ENCODE peak calls at places on chromosomes 3 and 15, in nine cellular contexts. J, V, B, P, S, Y, G, Q and H are unnamed samples.

GRCh38 chr3:81492048-81492447 is 269.4 kb downstream of the GBE1 start:
- DNase-seq in J (no peak), V (no peak), B (no peak), P (no peak), S (no peak), Y (no peak), G (no peak), Q (no peak), H (no peak)

GRCh38 chr3:88986834-88987233 is 120.6 kb upstream of the EPHA3 start:
- DNase-seq in J (peak), V (no peak), B (no peak), P (no peak), S (no peak), Y (no peak), G (no peak), Q (no peak), H (no peak)

GRCh38 chr3:195770081-195770840 is 41.5 kb downstream of the MUC4 start:
- DNase-seq in J (no peak), V (no peak), B (no peak), P (no peak), S (no peak), Y (no peak), G (no peak), Q (no peak), H (no peak)

GRCh38 chr3:147616998-147617619 is 207.9 kb downstream of the ZIC1 start:
- DNase-seq in J (no peak), V (no peak), B (no peak), P (no peak), S (no peak), Y (peak), G (peak), Q (no peak), H (peak)

GRCh38 chr3:184540777-184541681 is 20.6 kb upstream of the EPHB3 start:
- DNase-seq in J (peak), V (peak), B (peak), P (peak), S (no peak), Y (peak), G (peak), Q (peak), H (peak)

GRCh38 chr3:67018105-67018788 is 20.1 kb downstream of the KBTBD8 start:
- DNase-seq in J (peak), V (peak), B (peak), P (no peak), S (peak), Y (peak), G (peak), Q (no peak), H (no peak)

GRCh38 chr3:142802891-142803290 is 79.1 kb downstream of the TRPC1 start:
- DNase-seq in J (no peak), V (no peak), B (no peak), P (no peak), S (no peak), Y (no peak), G (no peak), Q (no peak), H (no peak)

GRCh38 chr15:85542895-85543331 is 162.5 kb downstream of the AKAP13 start:
- DNase-seq in J (no peak), V (no peak), B (peak), P (no peak), S (no peak), Y (no peak), G (peak), Q (no peak), H (no peak)

GRCh38 chr3:48504051-48504946 is at the start of gene SHISA5:
- DNase-seq in J (peak), V (peak), B (peak), P (no peak), S (peak), Y (no peak), G (no peak), Q (no peak), H (peak)

GRCh38 chr15:83472151-83472550 is 25.0 kb downstream of the SH3GL3 start:
- DNase-seq in J (no peak), V (no peak), B (no peak), P (no peak), S (no peak), Y (no peak), G (no peak), Q (no peak), H (no peak)

GRCh38 chr15:34436956-34437442 is 609 bp downstream of the GOLGA8A start:
- DNase-seq in J (peak), V (no peak), B (peak), P (no peak), S (peak), Y (peak), G (peak), Q (peak), H (no peak)

GRCh38 chr15:86336051-86336788 is 256.5 kb downstream of the AGBL1 start:
- DNase-seq in J (peak), V (no peak), B (peak), P (no peak), S (no peak), Y (no peak), G (no peak), Q (no peak), H (no peak)

GRCh38 chr3:72453686-72454085 is 394.6 kb downstream of the SHQ1 start:
- DNase-seq in J (no peak), V (no peak), B (no peak), P (no peak), S (no peak), Y (no peak), G (no peak), Q (no peak), H (no peak)

GRCh38 chr3:61052855-61053254 is 198.4 kb downstream of the FHIT start:
- DNase-seq in J (no peak), V (no peak), B (no peak), P (no peak), S (no peak), Y (no peak), G (no peak), Q (no peak), H (no peak)